ENCODE peak calls at places on chromosomes 2 and 18, in five cellular contexts. One of them, this sample, is unnamed. For H3K36me3, the result is how much of the 10 kb centered on the place peaks cover.

GRCh38 chr2:119764832-119765231 is 5.1 kb downstream of the PTPN4 start:
- DNase-seq in IMR-90: no peak
- DNase-seq in trophoblast cell: peak
- DNase-seq in H1: no peak
- DNase-seq in mesenchymal stem cell: no peak
- DNase-seq in this sample: no peak

GRCh38 chr2:69083126-69083733 is 70.3 kb downstream of the ANTXR1 start:
- DNase-seq in mesenchymal stem cell: peak
- DNase-seq in trophoblast cell: no peak
- DNase-seq in H1: no peak
- DNase-seq in IMR-90: peak
- DNase-seq in this sample: no peak

GRCh38 chr18:24611075-24611474 is 150.6 kb downstream of the HRH4 start:
- DNase-seq in trophoblast cell: no peak
- DNase-seq in IMR-90: no peak
- DNase-seq in mesenchymal stem cell: no peak
- DNase-seq in H1: no peak
- DNase-seq in this sample: no peak

GRCh38 chr18:51988277-51988676 is 351.7 kb upstream of the DCC start:
- DNase-seq in IMR-90: no peak
- DNase-seq in H1: no peak
- DNase-seq in mesenchymal stem cell: no peak
- DNase-seq in trophoblast cell: no peak
- DNase-seq in this sample: peak

GRCh38 chr2:127596311-127597045 is 49.5 kb upstream of the GPR17 start:
- DNase-seq in IMR-90: no peak
- DNase-seq in trophoblast cell: no peak
- DNase-seq in H1: no peak
- DNase-seq in mesenchymal stem cell: no peak
- DNase-seq in this sample: no peak

GRCh38 chr2:233096006-233096405 is 35.9 kb downstream of the INPP5D start:
- DNase-seq in mesenchymal stem cell: no peak
- DNase-seq in IMR-90: no peak
- DNase-seq in H1: no peak
- DNase-seq in trophoblast cell: no peak
- DNase-seq in this sample: no peak

GRCh38 chr2:201546576-201546975 is 95.0 kb downstream of the STRADB start:
- DNase-seq in IMR-90: peak
- DNase-seq in trophoblast cell: no peak
- DNase-seq in H1: no peak
- DNase-seq in mesenchymal stem cell: peak
- DNase-seq in this sample: no peak

GRCh38 chr2:72236445-72237067 is 88.9 kb upstream of the CYP26B1 start:
- DNase-seq in H1: no peak
- DNase-seq in IMR-90: peak
- DNase-seq in mesenchymal stem cell: peak
- DNase-seq in trophoblast cell: peak
- DNase-seq in this sample: no peak

GRCh38 chr2:170771049-170771937 is 1.1 kb downstream of the ERICH2 start:
- DNase-seq in H1: no peak
- DNase-seq in IMR-90: peak
- DNase-seq in mesenchymal stem cell: peak
- DNase-seq in trophoblast cell: peak
- DNase-seq in this sample: peak

GRCh38 chr2:130756041-130756720 is 841 bp downstream of the AMER3 start:
- DNase-seq in mesenchymal stem cell: no peak
- DNase-seq in trophoblast cell: no peak
- DNase-seq in H1: peak
- DNase-seq in IMR-90: no peak
- DNase-seq in this sample: peak

GRCh38 chr2:196954001-196954400 is 27.5 kb upstream of the PGAP1 start:
- DNase-seq in H1: no peak
- DNase-seq in trophoblast cell: no peak
- DNase-seq in IMR-90: no peak
- DNase-seq in mesenchymal stem cell: no peak
- DNase-seq in this sample: no peak

GRCh38 chr2:191582355-191582754 is 95.6 kb upstream of the NABP1 start:
- DNase-seq in mesenchymal stem cell: peak
- DNase-seq in trophoblast cell: peak
- DNase-seq in IMR-90: peak
- DNase-seq in H1: no peak
- DNase-seq in this sample: no peak

GRCh38 chr2:69693059-69693458 is 48.9 kb upstream of the ANXA4 start:
- DNase-seq in IMR-90: no peak
- DNase-seq in trophoblast cell: no peak
- DNase-seq in mesenchymal stem cell: no peak
- DNase-seq in H1: no peak
- DNase-seq in this sample: no peak

GRCh38 chr2:160465406-160465805 is 28.2 kb downstream of the RBMS1 start:
- DNase-seq in H1: no peak
- DNase-seq in trophoblast cell: no peak
- DNase-seq in mesenchymal stem cell: peak
- DNase-seq in IMR-90: no peak
- DNase-seq in this sample: no peak

GRCh38 chr2:67649331-67650071 is 252.4 kb downstream of the ETAA1 start:
- DNase-seq in mesenchymal stem cell: peak
- DNase-seq in IMR-90: peak
- DNase-seq in H1: no peak
- DNase-seq in trophoblast cell: no peak
- DNase-seq in this sample: no peak

GRCh38 chr2:170930132-170931109 is 1.4 kb downstream of the GORASP2 start:
- DNase-seq in trophoblast cell: no peak
- DNase-seq in mesenchymal stem cell: peak
- DNase-seq in H1: no peak
- DNase-seq in IMR-90: peak
- DNase-seq in this sample: no peak

GRCh38 chr18:40813116-40813515 is 1141.9 kb upstream of the PIK3C3 start:
- DNase-seq in mesenchymal stem cell: no peak
- DNase-seq in IMR-90: peak
- DNase-seq in trophoblast cell: no peak
- DNase-seq in H1: no peak
- DNase-seq in this sample: no peak

GRCh38 chr2:227488045-227488444 is 16.1 kb downstream of the AGFG1 start:
- DNase-seq in mesenchymal stem cell: no peak
- DNase-seq in IMR-90: no peak
- DNase-seq in trophoblast cell: no peak
- DNase-seq in H1: no peak
- DNase-seq in this sample: no peak

GRCh38 chr18:6370410-6370809 is 44.3 kb downstream of the L3MBTL4 start:
- DNase-seq in IMR-90: no peak
- DNase-seq in mesenchymal stem cell: no peak
- DNase-seq in trophoblast cell: no peak
- DNase-seq in H1: no peak
- DNase-seq in this sample: no peak

GRCh38 chr2:145752091-145752806 is 1232.3 kb upstream of the ZEB2 start:
- DNase-seq in H1: no peak
- DNase-seq in IMR-90: peak
- DNase-seq in trophoblast cell: no peak
- DNase-seq in mesenchymal stem cell: peak
- DNase-seq in this sample: peak

GRCh38 chr18:46220116-46220515 is 115.9 kb downstream of the HAUS1 start:
- DNase-seq in trophoblast cell: peak
- DNase-seq in mesenchymal stem cell: peak
- DNase-seq in IMR-90: peak
- DNase-seq in H1: no peak
- DNase-seq in this sample: no peak

GRCh38 chr2:207370646-207371045 is 159.1 kb upstream of the CREB1 start:
- DNase-seq in H1: no peak
- DNase-seq in IMR-90: no peak
- DNase-seq in trophoblast cell: no peak
- DNase-seq in mesenchymal stem cell: no peak
- DNase-seq in this sample: no peak

GRCh38 chr2:159982842-159983785 is 79.3 kb downstream of the PLA2R1 start:
- DNase-seq in mesenchymal stem cell: peak
- DNase-seq in H1: no peak
- DNase-seq in IMR-90: peak
- DNase-seq in trophoblast cell: no peak
- DNase-seq in this sample: no peak

GRCh38 chr2:239725551-239725890 is 299.6 kb downstream of the NDUFA10 start:
- DNase-seq in mesenchymal stem cell: no peak
- DNase-seq in H1: no peak
- DNase-seq in trophoblast cell: no peak
- DNase-seq in IMR-90: no peak
- DNase-seq in this sample: no peak

GRCh38 chr18:13612111-13612997 is 114.0 kb downstream of the FAM210A start:
- DNase-seq in IMR-90: no peak
- DNase-seq in mesenchymal stem cell: no peak
- DNase-seq in trophoblast cell: no peak
- DNase-seq in H1: no peak
- DNase-seq in this sample: no peak

GRCh38 chr18:14919666-14920065 is 171.7 kb downstream of the ANKRD30B start:
- DNase-seq in IMR-90: no peak
- DNase-seq in trophoblast cell: no peak
- DNase-seq in mesenchymal stem cell: no peak
- DNase-seq in H1: no peak
- DNase-seq in this sample: no peak

GRCh38 chr2:74429487-74430451 is 8.2 kb downstream of the WDR54 start:
- DNase-seq in mesenchymal stem cell: no peak
- DNase-seq in H1: no peak
- DNase-seq in trophoblast cell: no peak
- DNase-seq in IMR-90: no peak
- DNase-seq in this sample: no peak
- H3K36me3 ChIP-seq in mesenchymal stem cell: half or more
- H3K36me3 ChIP-seq in H1: half or more
- H3K36me3 ChIP-seq in trophoblast cell: half or more
- H3K36me3 ChIP-seq in IMR-90: half or more
- H3K36me3 ChIP-seq in this sample: half or more

GRCh38 chr2:5984946-5985345 is 292.8 kb downstream of the SOX11 start:
- DNase-seq in IMR-90: no peak
- DNase-seq in H1: no peak
- DNase-seq in trophoblast cell: no peak
- DNase-seq in mesenchymal stem cell: no peak
- DNase-seq in this sample: no peak

GRCh38 chr2:5990021-5990420 is 297.8 kb downstream of the SOX11 start:
- DNase-seq in H1: no peak
- DNase-seq in trophoblast cell: peak
- DNase-seq in IMR-90: no peak
- DNase-seq in mesenchymal stem cell: no peak
- DNase-seq in this sample: no peak

GRCh38 chr2:5991305-5991968 is 299.3 kb downstream of the SOX11 start:
- DNase-seq in trophoblast cell: peak
- DNase-seq in mesenchymal stem cell: no peak
- DNase-seq in IMR-90: peak
- DNase-seq in H1: no peak
- DNase-seq in this sample: no peak

GRCh38 chr2:5985551-5986229 is 293.5 kb downstream of the SOX11 start:
- DNase-seq in H1: no peak
- DNase-seq in trophoblast cell: no peak
- DNase-seq in IMR-90: no peak
- DNase-seq in mesenchymal stem cell: no peak
- DNase-seq in this sample: peak

GRCh38 chr2:5987117-5987787 is 295.1 kb downstream of the SOX11 start:
- DNase-seq in mesenchymal stem cell: no peak
- DNase-seq in IMR-90: no peak
- DNase-seq in trophoblast cell: peak
- DNase-seq in H1: no peak
- DNase-seq in this sample: no peak
- H3K27ac ChIP-seq in mesenchymal stem cell: no peak
- H3K27ac ChIP-seq in IMR-90: no peak
- H3K27ac ChIP-seq in trophoblast cell: no peak
- H3K27ac ChIP-seq in H1: no peak
- H3K27ac ChIP-seq in this sample: peak

GRCh38 chr18:63155169-63155852 is 164.3 kb downstream of the BCL2 start:
- DNase-seq in mesenchymal stem cell: peak
- DNase-seq in trophoblast cell: peak
- DNase-seq in IMR-90: no peak
- DNase-seq in H1: peak
- DNase-seq in this sample: peak

GRCh38 chr18:63158012-63158631 is 161.4 kb downstream of the BCL2 start:
- DNase-seq in trophoblast cell: no peak
- DNase-seq in mesenchymal stem cell: no peak
- DNase-seq in IMR-90: no peak
- DNase-seq in H1: no peak
- DNase-seq in this sample: no peak

GRCh38 chr18:63154350-63155152 is 165.0 kb downstream of the BCL2 start:
- DNase-seq in trophoblast cell: peak
- DNase-seq in mesenchymal stem cell: no peak
- DNase-seq in IMR-90: no peak
- DNase-seq in H1: no peak
- DNase-seq in this sample: no peak

GRCh38 chr18:63157293-63158011 is 162.1 kb downstream of the BCL2 start:
- DNase-seq in trophoblast cell: no peak
- DNase-seq in H1: no peak
- DNase-seq in IMR-90: no peak
- DNase-seq in mesenchymal stem cell: no peak
- DNase-seq in this sample: no peak

GRCh38 chr18:63155910-63156773 is 163.4 kb downstream of the BCL2 start:
- DNase-seq in trophoblast cell: no peak
- DNase-seq in H1: no peak
- DNase-seq in mesenchymal stem cell: no peak
- DNase-seq in IMR-90: no peak
- DNase-seq in this sample: no peak
- H4K91ac ChIP-seq in trophoblast cell: no peak
- H4K91ac ChIP-seq in H1: no peak
- H4K91ac ChIP-seq in mesenchymal stem cell: no peak
- H4K91ac ChIP-seq in IMR-90: no peak
- H4K91ac ChIP-seq in this sample: no peak

GRCh38 chr2:186516396-186516795 is 30.3 kb downstream of the ZC3H15 start:
- DNase-seq in mesenchymal stem cell: no peak
- DNase-seq in trophoblast cell: no peak
- DNase-seq in H1: no peak
- DNase-seq in IMR-90: no peak
- DNase-seq in this sample: no peak

GRCh38 chr2:186515376-186515775 is 29.3 kb downstream of the ZC3H15 start:
- DNase-seq in H1: no peak
- DNase-seq in mesenchymal stem cell: peak
- DNase-seq in IMR-90: no peak
- DNase-seq in trophoblast cell: no peak
- DNase-seq in this sample: no peak

GRCh38 chr2:186518945-186519344 is 32.9 kb downstream of the ZC3H15 start:
- DNase-seq in IMR-90: peak
- DNase-seq in trophoblast cell: peak
- DNase-seq in H1: no peak
- DNase-seq in mesenchymal stem cell: peak
- DNase-seq in this sample: no peak

GRCh38 chr2:186518291-186518690 is 32.2 kb downstream of the ZC3H15 start:
- DNase-seq in trophoblast cell: no peak
- DNase-seq in H1: no peak
- DNase-seq in mesenchymal stem cell: no peak
- DNase-seq in IMR-90: no peak
- DNase-seq in this sample: no peak

DNA sequence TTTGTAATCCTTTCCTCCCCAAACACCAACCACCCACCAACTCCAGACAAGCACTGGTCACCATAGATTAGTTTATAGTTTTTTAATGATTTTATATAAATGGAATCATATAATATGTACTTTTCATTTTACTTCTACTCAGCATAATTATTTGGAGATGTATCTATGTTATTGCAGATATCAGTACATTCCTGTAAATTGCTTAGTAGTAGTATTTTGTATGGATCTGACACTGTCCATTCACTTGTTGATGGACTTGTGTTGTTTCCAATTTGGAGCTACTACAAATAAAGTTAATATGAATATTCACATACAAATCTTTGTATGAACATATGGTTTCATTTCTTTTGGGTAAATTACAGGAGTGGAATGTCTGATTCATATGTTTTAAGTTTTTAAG is 31.0 kb downstream of the ZC3H15 start:
- DNase-seq in trophoblast cell: no peak
- DNase-seq in IMR-90: no peak
- DNase-seq in H1: no peak
- DNase-seq in mesenchymal stem cell: no peak
- DNase-seq in this sample: no peak
- H3K36me3 ChIP-seq in trophoblast cell: under half
- H3K36me3 ChIP-seq in IMR-90: under half
- H3K36me3 ChIP-seq in H1: under half
- H3K36me3 ChIP-seq in mesenchymal stem cell: under half
- H3K36me3 ChIP-seq in this sample: half or more

This sample was measured in neuronal stem cell.